ENCODE peak calls at places on chromosomes 4 and X, in five cellular contexts. One of them, this sample, is unnamed. For H3K4me1, the result is how much of the 10 kb centered on the place peaks cover.

GRCh38 chr4:761086-761485 is 55.5 kb downstream of the PCGF3 start:
- DNase-seq in trophoblast cell: no peak
- DNase-seq in H1: no peak
- DNase-seq in H9: no peak
- DNase-seq in IMR-90: no peak
- DNase-seq in this sample: no peak

GRCh38 chr4:127145001-127145400 is 487.8 kb upstream of the INTU start:
- DNase-seq in H9: no peak
- DNase-seq in IMR-90: no peak
- DNase-seq in trophoblast cell: no peak
- DNase-seq in H1: no peak
- DNase-seq in this sample: no peak

GRCh38 chr4:53527342-53527741 is 63.9 kb downstream of the LNX1 start:
- DNase-seq in IMR-90: no peak
- DNase-seq in H1: no peak
- DNase-seq in H9: no peak
- DNase-seq in trophoblast cell: no peak
- DNase-seq in this sample: no peak

GRCh38 chrX:10524578-10524977 is 95.8 kb downstream of the MID1 start:
- DNase-seq in IMR-90: no peak
- DNase-seq in H9: no peak
- DNase-seq in H1: no peak
- DNase-seq in trophoblast cell: no peak
- DNase-seq in this sample: peak

GRCh38 chr4:105022811-105023667 is 123.6 kb upstream of the TET2 start:
- DNase-seq in trophoblast cell: peak
- DNase-seq in H1: no peak
- DNase-seq in IMR-90: peak
- DNase-seq in H9: no peak
- DNase-seq in this sample: peak

GRCh38 chr4:123621072-123621705 is 224.6 kb downstream of the SPRY1 start:
- DNase-seq in H9: no peak
- DNase-seq in H1: no peak
- DNase-seq in IMR-90: no peak
- DNase-seq in trophoblast cell: no peak
- DNase-seq in this sample: peak

GRCh38 chr4:1055721-1056590 is 44.5 kb downstream of the FGFRL1 start:
- DNase-seq in H9: peak
- DNase-seq in trophoblast cell: peak
- DNase-seq in H1: no peak
- DNase-seq in IMR-90: peak
- DNase-seq in this sample: peak

GRCh38 chrX:129540725-129541184 is 696 bp downstream of the OCRL start:
- DNase-seq in H1: no peak
- DNase-seq in H9: peak
- DNase-seq in trophoblast cell: no peak
- DNase-seq in IMR-90: no peak
- DNase-seq in this sample: no peak

GRCh38 chr4:11079171-11079570 is 349.5 kb downstream of the HS3ST1 start:
- DNase-seq in H9: no peak
- DNase-seq in IMR-90: no peak
- DNase-seq in trophoblast cell: no peak
- DNase-seq in H1: no peak
- DNase-seq in this sample: no peak

GRCh38 chr4:77349796-77350195 is 192.8 kb downstream of the CCNG2 start:
- DNase-seq in H9: no peak
- DNase-seq in H1: no peak
- DNase-seq in IMR-90: no peak
- DNase-seq in trophoblast cell: no peak
- DNase-seq in this sample: no peak

GRCh38 chr4:3791910-3792542 is 25.8 kb downstream of the ADRA2C start:
- DNase-seq in trophoblast cell: peak
- DNase-seq in H1: peak
- DNase-seq in H9: peak
- DNase-seq in IMR-90: peak
- DNase-seq in this sample: no peak

DNA sequence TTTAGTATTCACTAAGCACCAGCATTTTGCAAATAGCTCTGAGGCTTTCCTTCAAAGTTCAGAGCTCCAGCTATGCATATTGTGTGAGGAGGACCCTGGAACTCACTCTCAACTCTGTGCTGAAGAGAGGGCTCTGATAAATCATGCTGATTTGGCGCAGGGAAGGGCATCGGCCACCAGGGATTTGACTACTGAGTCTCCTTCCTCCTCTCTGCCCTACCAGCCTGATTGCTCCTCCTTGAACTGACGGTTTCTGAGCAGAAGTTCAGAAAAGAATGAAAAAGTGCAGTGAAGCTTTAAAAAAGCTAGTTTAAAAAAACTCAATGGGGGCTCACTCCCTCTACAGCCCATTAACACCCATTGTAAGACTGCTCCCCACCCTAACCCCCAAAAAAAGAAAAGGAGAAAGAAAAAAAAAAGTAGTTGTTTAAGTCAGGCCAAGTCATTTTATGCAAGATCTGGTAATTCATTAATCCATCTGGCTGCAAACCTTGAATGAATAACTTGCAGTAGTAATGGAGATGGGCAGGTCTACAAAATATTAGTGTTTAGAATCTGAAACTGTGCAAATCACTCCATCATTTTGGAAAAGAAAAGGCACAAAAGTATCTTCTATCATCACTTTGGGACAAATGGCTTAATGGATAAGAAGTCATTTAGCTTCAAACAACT is 13.3 kb downstream of the PPARGC1A start:
- DNase-seq in H1: no peak
- DNase-seq in IMR-90: no peak
- DNase-seq in H9: no peak
- DNase-seq in trophoblast cell: no peak
- DNase-seq in this sample: no peak
- H3K4me1 ChIP-seq in H1: under half
- H3K4me1 ChIP-seq in IMR-90: under half
- H3K4me1 ChIP-seq in H9: under half
- H3K4me1 ChIP-seq in trophoblast cell: under half
- H3K4me1 ChIP-seq in this sample: under half

GRCh38 chr4:41234424-41234823 is 20.1 kb upstream of the APBB2 start:
- DNase-seq in H9: no peak
- DNase-seq in trophoblast cell: no peak
- DNase-seq in IMR-90: no peak
- DNase-seq in H1: no peak
- DNase-seq in this sample: no peak

GRCh38 chr4:41236508-41236907 is 20.2 kb upstream of the UCHL1 start:
- DNase-seq in H9: no peak
- DNase-seq in IMR-90: no peak
- DNase-seq in trophoblast cell: no peak
- DNase-seq in H1: no peak
- DNase-seq in this sample: no peak

GRCh38 chr4:41241919-41242318 is 14.8 kb upstream of the UCHL1 start:
- DNase-seq in H9: no peak
- DNase-seq in trophoblast cell: no peak
- DNase-seq in IMR-90: no peak
- DNase-seq in H1: no peak
- DNase-seq in this sample: no peak

GRCh38 chr4:41232406-41232805 is 18.1 kb upstream of the APBB2 start:
- DNase-seq in trophoblast cell: no peak
- DNase-seq in IMR-90: no peak
- DNase-seq in H9: no peak
- DNase-seq in H1: no peak
- DNase-seq in this sample: no peak

DNA sequence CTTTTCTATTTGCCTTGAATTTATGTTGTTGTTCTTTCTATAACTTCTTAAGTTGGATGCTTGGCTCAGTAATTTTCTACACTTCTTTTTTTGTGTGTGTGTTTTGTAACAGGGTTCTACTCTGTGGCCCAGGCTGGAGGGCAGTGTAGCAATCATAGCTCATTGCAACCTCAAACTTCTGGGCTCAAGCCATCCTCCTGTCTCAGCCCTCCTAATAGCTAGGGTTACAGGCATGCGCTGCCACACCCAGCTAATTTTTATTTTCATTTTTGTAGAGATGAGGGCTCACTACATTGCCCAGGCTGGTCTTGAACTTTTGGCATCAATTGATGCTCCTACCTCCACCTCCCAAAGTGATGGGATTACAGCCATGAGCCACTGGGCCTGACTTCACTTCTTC is 20.7 kb upstream of the UCHL1 start:
- DNase-seq in H9: no peak
- DNase-seq in H1: no peak
- DNase-seq in trophoblast cell: no peak
- DNase-seq in IMR-90: no peak
- DNase-seq in this sample: no peak
- H3K18ac ChIP-seq in H9: no peak
- H3K18ac ChIP-seq in H1: no peak
- H3K18ac ChIP-seq in trophoblast cell: no peak
- H3K18ac ChIP-seq in IMR-90: no peak
- H3K18ac ChIP-seq in this sample: no peak

GRCh38 chr4:86935833-86936721 is 1.3 kb downstream of the AFF1 start:
- DNase-seq in H1: peak
- DNase-seq in IMR-90: peak
- DNase-seq in trophoblast cell: peak
- DNase-seq in H9: peak
- DNase-seq in this sample: peak

GRCh38 chr4:86934147-86934771 is 552 bp upstream of the AFF1 start:
- DNase-seq in H9: no peak
- DNase-seq in trophoblast cell: peak
- DNase-seq in IMR-90: no peak
- DNase-seq in H1: no peak
- DNase-seq in this sample: no peak

GRCh38 chr4:86935499-86935832 is 655 bp downstream of the AFF1 start:
- DNase-seq in H9: no peak
- DNase-seq in H1: no peak
- DNase-seq in IMR-90: no peak
- DNase-seq in trophoblast cell: no peak
- DNase-seq in this sample: no peak

GRCh38 chr4:86939123-86939522 is 4.3 kb downstream of the AFF1 start:
- DNase-seq in trophoblast cell: peak
- DNase-seq in H1: no peak
- DNase-seq in H9: no peak
- DNase-seq in IMR-90: no peak
- DNase-seq in this sample: peak

GRCh38 chr4:86934772-86935498 is at the start of gene AFF1:
- DNase-seq in H1: peak
- DNase-seq in IMR-90: peak
- DNase-seq in H9: peak
- DNase-seq in trophoblast cell: peak
- DNase-seq in this sample: peak
- H4K91ac ChIP-seq in H1: peak
- H4K91ac ChIP-seq in IMR-90: peak
- H4K91ac ChIP-seq in H9: no peak
- H4K91ac ChIP-seq in trophoblast cell: peak
- H4K91ac ChIP-seq in this sample: peak

GRCh38 chrX:136191171-136191570 is 43.8 kb downstream of the FHL1 start:
- DNase-seq in H1: no peak
- DNase-seq in H9: no peak
- DNase-seq in trophoblast cell: no peak
- DNase-seq in IMR-90: no peak
- DNase-seq in this sample: no peak

GRCh38 chrX:136192135-136192534 is 44.8 kb downstream of the FHL1 start:
- DNase-seq in H1: no peak
- DNase-seq in IMR-90: no peak
- DNase-seq in trophoblast cell: no peak
- DNase-seq in H9: no peak
- DNase-seq in this sample: no peak

GRCh38 chrX:136194546-136194945 is 47.2 kb downstream of the FHL1 start:
- DNase-seq in H1: no peak
- DNase-seq in H9: no peak
- DNase-seq in IMR-90: no peak
- DNase-seq in trophoblast cell: no peak
- DNase-seq in this sample: no peak

GRCh38 chrX:136193771-136194170 is 46.4 kb downstream of the FHL1 start:
- DNase-seq in H1: no peak
- DNase-seq in trophoblast cell: peak
- DNase-seq in H9: no peak
- DNase-seq in IMR-90: no peak
- DNase-seq in this sample: no peak

DNA sequence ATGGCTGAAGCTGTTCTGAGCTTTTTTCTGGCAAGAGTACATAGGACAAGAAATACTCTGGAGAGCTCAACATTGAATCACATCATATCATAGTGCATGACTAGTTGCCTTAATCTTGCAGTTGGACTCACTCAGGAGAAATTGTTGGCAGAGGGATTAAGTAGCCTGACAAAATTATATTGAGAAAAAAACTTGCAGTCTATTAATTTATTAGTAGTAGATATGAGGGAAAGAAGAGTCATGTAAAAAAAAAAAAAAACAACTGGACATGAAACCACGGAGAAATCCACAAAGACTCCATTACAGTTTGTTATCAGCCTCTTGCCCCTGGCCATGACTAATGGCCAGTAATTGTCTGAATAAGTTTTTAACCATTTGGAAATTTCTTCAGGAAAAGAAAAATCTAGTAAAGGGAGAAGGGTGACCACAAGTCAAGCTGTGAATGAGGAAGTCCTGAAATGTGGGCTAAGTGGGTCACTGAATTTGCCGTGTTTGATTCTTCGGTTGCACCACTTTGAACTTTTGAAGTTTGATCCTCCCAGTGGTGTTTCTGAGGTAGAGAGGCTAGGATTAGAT is 45.6 kb downstream of the FHL1 start:
- DNase-seq in H1: no peak
- DNase-seq in trophoblast cell: peak
- DNase-seq in IMR-90: peak
- DNase-seq in H9: no peak
- DNase-seq in this sample: no peak
- H3K4me1 ChIP-seq in H1: under half
- H3K4me1 ChIP-seq in trophoblast cell: under half
- H3K4me1 ChIP-seq in IMR-90: under half
- H3K4me1 ChIP-seq in H9: under half
- H3K4me1 ChIP-seq in this sample: under half

GRCh38 chr4:73069338-73070071 is at the start of gene COX18:
- DNase-seq in H9: peak
- DNase-seq in H1: peak
- DNase-seq in IMR-90: peak
- DNase-seq in trophoblast cell: peak
- DNase-seq in this sample: peak
- H3K18ac ChIP-seq in H9: peak
- H3K18ac ChIP-seq in H1: peak
- H3K18ac ChIP-seq in IMR-90: peak
- H3K18ac ChIP-seq in trophoblast cell: peak
- H3K18ac ChIP-seq in this sample: peak

This sample was measured in mesenchymal stem cell.